ENCODE peak calls at places on chromosomes 13 and 19, in seven cellular contexts. One of them, this sample, is unnamed.

GRCh38 chr13:114044486-114044885 is 70.6 kb upstream of the C13orf46 start:
- DNase-seq in AG20443: peak; percentile 27
- DNase-seq in activated CD8-positive, alpha-beta memory T cell treated with anti-CD3 and anti-CD28 coated beads for 24 hours: no peak
- DNase-seq in activated gamma-delta T cell: no peak
- DNase-seq in COR-L47: no peak
- DNase-seq in T-helper 17 cell: no peak
- DNase-seq in adrenal gland: no peak
- DNase-seq in this sample: no peak

GRCh38 chr19:16536130-16536529 is 6.1 kb downstream of the CHERP start:
- DNase-seq in AG20443: no peak
- DNase-seq in activated CD8-positive, alpha-beta memory T cell treated with anti-CD3 and anti-CD28 coated beads for 24 hours: no peak
- DNase-seq in activated gamma-delta T cell: no peak
- DNase-seq in COR-L47: no peak
- DNase-seq in T-helper 17 cell: no peak
- DNase-seq in adrenal gland: no peak
- DNase-seq in this sample: peak; percentile 18

GRCh38 chr13:23889598-23890224 is 511 bp upstream of the MIPEP start:
- DNase-seq in AG20443: peak; percentile 24
- DNase-seq in activated CD8-positive, alpha-beta memory T cell treated with anti-CD3 and anti-CD28 coated beads for 24 hours: no peak
- DNase-seq in activated gamma-delta T cell: no peak
- DNase-seq in COR-L47: no peak
- DNase-seq in T-helper 17 cell: no peak
- DNase-seq in adrenal gland: no peak
- DNase-seq in this sample: no peak

GRCh38 chr13:105611424-105611823 is 924.0 kb downstream of the EFNB2 start:
- DNase-seq in AG20443: peak; percentile 44
- DNase-seq in activated CD8-positive, alpha-beta memory T cell treated with anti-CD3 and anti-CD28 coated beads for 24 hours: no peak
- DNase-seq in activated gamma-delta T cell: no peak
- DNase-seq in COR-L47: no peak
- DNase-seq in T-helper 17 cell: no peak
- DNase-seq in adrenal gland: no peak
- DNase-seq in this sample: no peak

GRCh38 chr19:46115396-46116109 is 8.9 kb downstream of the IGFL3 start:
- DNase-seq in AG20443: peak; percentile 78
- DNase-seq in activated CD8-positive, alpha-beta memory T cell treated with anti-CD3 and anti-CD28 coated beads for 24 hours: peak; percentile 67
- DNase-seq in activated gamma-delta T cell: no peak
- DNase-seq in COR-L47: no peak
- DNase-seq in T-helper 17 cell: no peak
- DNase-seq in adrenal gland: no peak
- DNase-seq in this sample: no peak

GRCh38 chr19:20245309-20245708 is 78.3 kb downstream of the ZNF486 start:
- DNase-seq in AG20443: no peak
- DNase-seq in activated CD8-positive, alpha-beta memory T cell treated with anti-CD3 and anti-CD28 coated beads for 24 hours: no peak
- DNase-seq in activated gamma-delta T cell: no peak
- DNase-seq in COR-L47: no peak
- DNase-seq in T-helper 17 cell: no peak
- DNase-seq in adrenal gland: no peak
- DNase-seq in this sample: no peak

GRCh38 chr13:44848956-44849748 is 140.1 kb downstream of the NUFIP1 start:
- DNase-seq in AG20443: no peak
- DNase-seq in activated CD8-positive, alpha-beta memory T cell treated with anti-CD3 and anti-CD28 coated beads for 24 hours: no peak
- DNase-seq in activated gamma-delta T cell: no peak
- DNase-seq in COR-L47: no peak
- DNase-seq in T-helper 17 cell: no peak
- DNase-seq in adrenal gland: no peak
- DNase-seq in this sample: no peak

GRCh38 chr13:76684336-76684735 is 201.9 kb downstream of the KCTD12 start:
- DNase-seq in AG20443: no peak
- DNase-seq in activated CD8-positive, alpha-beta memory T cell treated with anti-CD3 and anti-CD28 coated beads for 24 hours: no peak
- DNase-seq in activated gamma-delta T cell: no peak
- DNase-seq in COR-L47: no peak
- DNase-seq in T-helper 17 cell: no peak
- DNase-seq in adrenal gland: no peak
- DNase-seq in this sample: no peak

GRCh38 chr19:32580353-32580900 is 563 bp upstream of the PDCD5 start:
- DNase-seq in AG20443: no peak
- DNase-seq in activated CD8-positive, alpha-beta memory T cell treated with anti-CD3 and anti-CD28 coated beads for 24 hours: no peak
- DNase-seq in activated gamma-delta T cell: no peak
- DNase-seq in COR-L47: no peak
- DNase-seq in T-helper 17 cell: no peak
- DNase-seq in adrenal gland: no peak
- DNase-seq in this sample: peak; percentile 31

GRCh38 chr13:99496322-99497142 is 4.7 kb upstream of the TM9SF2 start:
- DNase-seq in AG20443: peak; percentile 23
- DNase-seq in activated CD8-positive, alpha-beta memory T cell treated with anti-CD3 and anti-CD28 coated beads for 24 hours: peak; percentile 66
- DNase-seq in activated gamma-delta T cell: no peak
- DNase-seq in COR-L47: peak; percentile 84
- DNase-seq in T-helper 17 cell: peak; percentile 47
- DNase-seq in adrenal gland: peak; percentile 87
- DNase-seq in this sample: no peak

GRCh38 chr19:53879145-53880037 is 2.6 kb upstream of the PRKCG start:
- DNase-seq in AG20443: peak; percentile 96
- DNase-seq in activated CD8-positive, alpha-beta memory T cell treated with anti-CD3 and anti-CD28 coated beads for 24 hours: peak; percentile 93
- DNase-seq in activated gamma-delta T cell: peak; percentile 60
- DNase-seq in COR-L47: peak; percentile 54
- DNase-seq in T-helper 17 cell: peak; percentile 78
- DNase-seq in adrenal gland: peak; percentile 73
- DNase-seq in this sample: peak; percentile 91

GRCh38 chr19:44890366-44891015 is 563 bp upstream of the TOMM40 start:
- DNase-seq in AG20443: peak; percentile 98
- DNase-seq in activated CD8-positive, alpha-beta memory T cell treated with anti-CD3 and anti-CD28 coated beads for 24 hours: peak; percentile 100
- DNase-seq in activated gamma-delta T cell: peak; percentile 98
- DNase-seq in COR-L47: peak; percentile 100
- DNase-seq in T-helper 17 cell: peak; percentile 99
- DNase-seq in adrenal gland: peak; percentile 100
- DNase-seq in this sample: peak; percentile 100

GRCh38 chr19:40689339-40690049 is 957 bp downstream of the NUMBL start:
- DNase-seq in AG20443: no peak
- DNase-seq in activated CD8-positive, alpha-beta memory T cell treated with anti-CD3 and anti-CD28 coated beads for 24 hours: no peak
- DNase-seq in activated gamma-delta T cell: peak; percentile 19
- DNase-seq in COR-L47: peak; percentile 23
- DNase-seq in T-helper 17 cell: no peak
- DNase-seq in adrenal gland: no peak
- DNase-seq in this sample: peak; percentile 51

GRCh38 chr19:16070366-16070990 is 5.8 kb upstream of the TPM4 start:
- DNase-seq in AG20443: no peak
- DNase-seq in activated CD8-positive, alpha-beta memory T cell treated with anti-CD3 and anti-CD28 coated beads for 24 hours: peak; percentile 86
- DNase-seq in activated gamma-delta T cell: peak; percentile 38
- DNase-seq in COR-L47: no peak
- DNase-seq in T-helper 17 cell: peak; percentile 62
- DNase-seq in adrenal gland: peak; percentile 55
- DNase-seq in this sample: peak; percentile 56

GRCh38 chr13:99522288-99522687 is 21.0 kb downstream of the TM9SF2 start:
- DNase-seq in AG20443: no peak
- DNase-seq in activated CD8-positive, alpha-beta memory T cell treated with anti-CD3 and anti-CD28 coated beads for 24 hours: no peak
- DNase-seq in activated gamma-delta T cell: no peak
- DNase-seq in COR-L47: no peak
- DNase-seq in T-helper 17 cell: no peak
- DNase-seq in adrenal gland: no peak
- DNase-seq in this sample: no peak

GRCh38 chr13:74574964-74575728 is 440.9 kb upstream of the KLF12 start:
- DNase-seq in AG20443: no peak
- DNase-seq in activated CD8-positive, alpha-beta memory T cell treated with anti-CD3 and anti-CD28 coated beads for 24 hours: no peak
- DNase-seq in activated gamma-delta T cell: no peak
- DNase-seq in COR-L47: peak; percentile 14
- DNase-seq in T-helper 17 cell: no peak
- DNase-seq in adrenal gland: no peak
- DNase-seq in this sample: no peak

GRCh38 chr19:55099557-55100506 is 17.6 kb downstream of the PPP1R12C start:
- DNase-seq in AG20443: no peak
- DNase-seq in activated CD8-positive, alpha-beta memory T cell treated with anti-CD3 and anti-CD28 coated beads for 24 hours: no peak
- DNase-seq in activated gamma-delta T cell: no peak
- DNase-seq in COR-L47: no peak
- DNase-seq in T-helper 17 cell: no peak
- DNase-seq in adrenal gland: peak; percentile 12
- DNase-seq in this sample: peak; percentile 47

GRCh38 chr13:38350114-38350617 is 515 bp downstream of the UFM1 start:
- DNase-seq in AG20443: peak; percentile 57
- DNase-seq in activated CD8-positive, alpha-beta memory T cell treated with anti-CD3 and anti-CD28 coated beads for 24 hours: no peak
- DNase-seq in activated gamma-delta T cell: no peak
- DNase-seq in COR-L47: peak; percentile 65
- DNase-seq in T-helper 17 cell: peak; percentile 11
- DNase-seq in adrenal gland: peak; percentile 61
- DNase-seq in this sample: peak; percentile 54

GRCh38 chr13:112244495-112245177 is 131.5 kb upstream of the SPACA7 start:
- DNase-seq in AG20443: no peak
- DNase-seq in activated CD8-positive, alpha-beta memory T cell treated with anti-CD3 and anti-CD28 coated beads for 24 hours: peak; percentile 17
- DNase-seq in activated gamma-delta T cell: no peak
- DNase-seq in COR-L47: no peak
- DNase-seq in T-helper 17 cell: no peak
- DNase-seq in adrenal gland: no peak
- DNase-seq in this sample: no peak

GRCh38 chr19:33442706-33443105 is 69.2 kb downstream of the CEBPG start:
- DNase-seq in AG20443: no peak
- DNase-seq in activated CD8-positive, alpha-beta memory T cell treated with anti-CD3 and anti-CD28 coated beads for 24 hours: no peak
- DNase-seq in activated gamma-delta T cell: no peak
- DNase-seq in COR-L47: no peak
- DNase-seq in T-helper 17 cell: no peak
- DNase-seq in adrenal gland: no peak
- DNase-seq in this sample: no peak

GRCh38 chr13:111280666-111281577 is 39.5 kb upstream of the TEX29 start:
- DNase-seq in AG20443: peak; percentile 45
- DNase-seq in activated CD8-positive, alpha-beta memory T cell treated with anti-CD3 and anti-CD28 coated beads for 24 hours: no peak
- DNase-seq in activated gamma-delta T cell: no peak
- DNase-seq in COR-L47: no peak
- DNase-seq in T-helper 17 cell: no peak
- DNase-seq in adrenal gland: no peak
- DNase-seq in this sample: no peak

GRCh38 chr19:31109626-31110025 is 239.6 kb downstream of the TSHZ3 start:
- DNase-seq in AG20443: no peak
- DNase-seq in activated CD8-positive, alpha-beta memory T cell treated with anti-CD3 and anti-CD28 coated beads for 24 hours: no peak
- DNase-seq in activated gamma-delta T cell: no peak
- DNase-seq in COR-L47: no peak
- DNase-seq in T-helper 17 cell: no peak
- DNase-seq in adrenal gland: no peak
- DNase-seq in this sample: no peak

GRCh38 chr13:61040180-61040579 is 375.5 kb downstream of the PCDH20 start:
- DNase-seq in AG20443: no peak
- DNase-seq in activated CD8-positive, alpha-beta memory T cell treated with anti-CD3 and anti-CD28 coated beads for 24 hours: no peak
- DNase-seq in activated gamma-delta T cell: no peak
- DNase-seq in COR-L47: no peak
- DNase-seq in T-helper 17 cell: no peak
- DNase-seq in adrenal gland: no peak
- DNase-seq in this sample: no peak

GRCh38 chr13:109684084-109684835 is 102.1 kb downstream of the IRS2 start:
- DNase-seq in AG20443: no peak
- DNase-seq in activated CD8-positive, alpha-beta memory T cell treated with anti-CD3 and anti-CD28 coated beads for 24 hours: no peak
- DNase-seq in activated gamma-delta T cell: no peak
- DNase-seq in COR-L47: no peak
- DNase-seq in T-helper 17 cell: no peak
- DNase-seq in adrenal gland: no peak
- DNase-seq in this sample: no peak